ENCODE peak calls at places on chromosomes 3 and 15, in five cellular contexts. X is IMR-90, C is transverse colon, G is stomach, Y is spleen. T is an unnamed sample.

GRCh38 chr15:51382787-51383186 is 41.3 kb downstream of the GLDN start:
- DNase-seq in X (peak; percentile 53), C (no peak), G (no peak), Y (no peak), T (peak; percentile 26)

GRCh38 chr15:59295742-59296090 is 77.0 kb downstream of the MYO1E start:
- DNase-seq in X (no peak), C (no peak), G (no peak), Y (no peak), T (no peak)

GRCh38 chr15:72182673-72183072 is 14.9 kb downstream of the GRAMD2A start:
- DNase-seq in X (no peak), C (no peak), G (no peak), Y (peak; percentile 5), T (no peak)

GRCh38 chr3:107013606-107014005 is 363.6 kb upstream of the CCDC54 start:
- DNase-seq in X (no peak), C (no peak), G (no peak), Y (no peak), T (no peak)

GRCh38 chr15:57827021-57827420 is 120.5 kb downstream of the POLR2M start:
- DNase-seq in X (no peak), C (no peak), G (no peak), Y (no peak), T (no peak)

GRCh38 chr15:64833690-64834089 is 8.0 kb upstream of the PLEKHO2 start:
- DNase-seq in X (no peak), C (no peak), G (no peak), Y (no peak), T (no peak)

GRCh38 chr3:44175070-44175469 is 66.6 kb upstream of the TOPAZ1 start:
- DNase-seq in X (no peak), C (no peak), G (no peak), Y (no peak), T (no peak)

GRCh38 chr3:159169828-159170227 is 368.0 kb downstream of the MFSD1 start:
- DNase-seq in X (peak; percentile 53), C (no peak), G (no peak), Y (no peak), T (no peak)

GRCh38 chr15:66564136-66565041 is 1.4 kb downstream of the LCTL start:
- DNase-seq in X (no peak), C (no peak), G (no peak), Y (peak; percentile 44), T (no peak)

GRCh38 chr15:38853608-38854007 is 289.0 kb upstream of the RASGRP1 start:
- DNase-seq in X (peak; percentile 52), C (no peak), G (no peak), Y (no peak), T (peak; percentile 7)

GRCh38 chr15:39140060-39140604 is 440.7 kb upstream of the THBS1 start:
- DNase-seq in X (peak; percentile 98), C (no peak), G (no peak), Y (no peak), T (peak; percentile 11)

GRCh38 chr3:111593666-111594065 is 1.5 kb downstream of the ZBED2 start:
- DNase-seq in X (no peak), C (no peak), G (no peak), Y (peak; percentile 63), T (no peak)

GRCh38 chr3:160012108-160012507 is 23.5 kb downstream of the IL12A start:
- DNase-seq in X (no peak), C (no peak), G (no peak), Y (no peak), T (no peak)

GRCh38 chr3:38521391-38521987 is 25.3 kb downstream of the EXOG start:
- DNase-seq in X (peak; percentile 75), C (peak; percentile 68), G (peak; percentile 73), Y (no peak), T (no peak)

GRCh38 chr3:24004171-24004938 is 59.3 kb downstream of the NR1D2 start:
- DNase-seq in X (no peak), C (no peak), G (no peak), Y (no peak), T (no peak)

GRCh38 chr3:18343809-18344208 is 81.3 kb downstream of the SATB1 start:
- DNase-seq in X (no peak), C (no peak), G (no peak), Y (no peak), T (no peak)

GRCh38 chr3:188319569-188319968 is 165.6 kb downstream of the LPP start:
- DNase-seq in X (peak; percentile 65), C (no peak), G (no peak), Y (no peak), T (no peak)

GRCh38 chr3:134291300-134292254 is 40.9 kb upstream of the RYK start:
- DNase-seq in X (peak; percentile 81), C (peak; percentile 63), G (no peak), Y (no peak), T (no peak)

GRCh38 chr3:108662141-108662738 is 72.7 kb downstream of the DZIP3 start:
- DNase-seq in X (peak; percentile 83), C (no peak), G (no peak), Y (no peak), T (peak; percentile 6)

GRCh38 chr15:78492841-78493240 is 14.5 kb upstream of the HYKK start:
- DNase-seq in X (peak; percentile 16), C (no peak), G (no peak), Y (no peak), T (no peak)

GRCh38 chr15:33292718-33293307 is 18.0 kb upstream of the RYR3 start:
- DNase-seq in X (peak; percentile 53), C (peak; percentile 28), G (peak; percentile 55), Y (no peak), T (no peak)

GRCh38 chr3:174846055-174846454 is 13.1 kb upstream of the NAALADL2 start:
- DNase-seq in X (no peak), C (no peak), G (no peak), Y (no peak), T (no peak)

GRCh38 chr15:71706461-71707229 is 103.7 kb upstream of the NR2E3 start:
- DNase-seq in X (no peak), C (no peak), G (no peak), Y (no peak), T (no peak)

GRCh38 chr3:196970547-196971093 is 2.0 kb upstream of the PIGZ start:
- DNase-seq in X (no peak), C (no peak), G (no peak), Y (peak; percentile 30), T (no peak)

GRCh38 chr3:196971094-196971698 is 2.6 kb upstream of the PIGZ start:
- DNase-seq in X (no peak), C (no peak), G (no peak), Y (no peak), T (peak; percentile 49)

GRCh38 chr3:196968233-196969000 is at the start of gene PIGZ:
- DNase-seq in X (no peak), C (peak; percentile 64), G (peak; percentile 54), Y (peak; percentile 86), T (peak; percentile 71)

GRCh38 chr3:196969001-196969659 is 497 bp upstream of the PIGZ start:
- DNase-seq in X (no peak), C (peak; percentile 43), G (no peak), Y (peak; percentile 90), T (peak; percentile 68)

GRCh38 chr3:196969660-196970546 is 1.3 kb upstream of the PIGZ start:
- DNase-seq in X (peak; percentile 35), C (peak; percentile 70), G (peak; percentile 69), Y (peak; percentile 93), T (peak; percentile 93)
- TF ChIP-seq POLR2A in X (no peak), C (no peak), G (no peak), Y (no peak), T (peak; percentile 53)

GRCh38 chr3:195897081-195897852 is 11.1 kb downstream of the TNK2 start:
- DNase-seq in X (peak; percentile 74), C (no peak), G (no peak), Y (peak; percentile 79), T (peak; percentile 99)

GRCh38 chr3:195896361-195897080 is 11.8 kb downstream of the TNK2 start:
- DNase-seq in X (peak; percentile 83), C (no peak), G (no peak), Y (no peak), T (no peak)

GRCh38 chr3:195897853-195898415 is 10.4 kb downstream of the TNK2 start:
- DNase-seq in X (no peak), C (no peak), G (no peak), Y (peak; percentile 74), T (no peak)

GRCh38 chr3:195895078-195895899 is 13.1 kb downstream of the TNK2 start:
- DNase-seq in X (peak; percentile 11), C (peak; percentile 65), G (peak; percentile 52), Y (peak; percentile 94), T (peak; percentile 83)

GRCh38 chr3:195895900-195896360 is 12.4 kb downstream of the TNK2 start:
- DNase-seq in X (no peak), C (peak; percentile 76), G (peak; percentile 66), Y (peak; percentile 96), T (peak; percentile 70)
- TF ChIP-seq POLR2A in X (no peak), C (no peak), G (no peak), Y (no peak), T (peak; percentile 41)

GRCh38 chr3:47381317-47382157 is 716 bp downstream of the PTPN23 start:
- DNase-seq in X (peak; percentile 85), C (peak; percentile 91), G (peak; percentile 82), Y (peak; percentile 94), T (peak; percentile 86)
- TF ChIP-seq POLR2A in X (peak; percentile 38), C (no peak), G (no peak), Y (no peak), T (peak; percentile 21)

GRCh38 chr3:136195258-136196063 is 674 bp downstream of the MSL2 start:
- DNase-seq in X (peak; percentile 64), C (peak; percentile 67), G (peak; percentile 72), Y (peak; percentile 97), T (no peak)
- TF ChIP-seq POLR2A in X (no peak), C (peak; percentile 49), G (no peak), Y (no peak), T (no peak)

DNA sequence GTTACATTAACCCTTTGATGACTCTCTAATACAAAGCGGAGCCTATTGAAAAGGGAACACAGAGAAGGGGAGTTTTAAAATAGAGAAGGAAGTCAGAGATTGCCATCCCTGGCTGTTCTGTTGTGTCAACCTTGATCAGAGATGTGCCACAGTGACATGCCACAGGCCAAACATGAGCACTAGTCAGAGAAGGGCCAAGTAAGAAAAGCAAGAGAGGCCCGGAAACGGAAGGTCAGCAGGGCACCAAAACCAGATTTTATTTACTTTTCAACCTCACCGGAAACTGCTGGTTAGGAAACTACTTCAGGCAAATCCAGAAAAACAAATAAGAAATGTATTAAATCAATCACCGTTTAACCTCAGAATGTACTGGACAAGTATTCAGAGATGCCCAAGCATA is 171.8 kb downstream of the ALCAM start:
- DNase-seq in X (no peak), C (no peak), G (no peak), Y (no peak), T (no peak)
- TF ChIP-seq POLR2A in X (no peak), C (no peak), G (no peak), Y (no peak), T (no peak)

GRCh38 chr3:33153782-33154181 is 40.0 kb downstream of the CRTAP start:
- DNase-seq in X (no peak), C (no peak), G (no peak), Y (no peak), T (no peak)
- TF ChIP-seq POLR2A in X (no peak), C (no peak), G (no peak), Y (no peak), T (no peak)

T was measured in H54.